ENCODE peak calls at places on chromosome 13, in eight cellular contexts. L is Kasumi-1; T is bronchial epithelial cell; N is cardiac fibroblast; P is activated CD4-positive, alpha-beta T cell treated with anti-CD3 and anti-CD28 coated beads, Interleukin-2, amount 50 U/mL, for 48 hours; F is Calu3; M is kidney tubule cell; Z is activated T-cell treated with anti-CD3 and anti-CD28 coated beads, Interleukin-2, amount 50 U/mL, for 48 hours. G is an unnamed sample.
A peak's percentile ranks its signal among the peaks of the same experiment; 100 is the strongest.

GRCh38 chr13:23876265-23876664 is 12.9 kb downstream of the MIPEP start:
- DNase-seq in L (peak; percentile 26), F (no peak), P (no peak), M (peak; percentile 30), N (peak; percentile 31), T (no peak), Z (no peak), G (no peak)

GRCh38 chr13:30165791-30166190 is 141.6 kb downstream of the KATNAL1 start:
- DNase-seq in L (no peak), Z (no peak), T (no peak), F (no peak), M (peak; percentile 33), N (peak; percentile 20), P (no peak), G (no peak)

GRCh38 chr13:58906329-58907007 is 1257.3 kb downstream of the DIAPH3 start:
- DNase-seq in T (no peak), Z (no peak), F (no peak), P (no peak), M (no peak), L (no peak), N (no peak), G (no peak)

GRCh38 chr13:87052731-87053130 is 618.4 kb upstream of the SLITRK5 start:
- DNase-seq in P (no peak), N (no peak), F (no peak), M (no peak), L (no peak), Z (no peak), T (peak; percentile 7), G (no peak)

GRCh38 chr13:34408635-34409034 is 533.4 kb upstream of the NBEA start:
- DNase-seq in N (no peak), Z (no peak), T (no peak), F (no peak), P (no peak), M (no peak), L (no peak), G (no peak)

GRCh38 chr13:107554355-107554905 is 660.9 kb downstream of the LIG4 start:
- DNase-seq in N (no peak), Z (no peak), F (no peak), M (no peak), T (no peak), P (no peak), L (no peak), G (no peak)

GRCh38 chr13:30666113-30666512 is 48.4 kb downstream of the USPL1 start:
- DNase-seq in M (no peak), N (no peak), L (no peak), F (no peak), P (no peak), T (no peak), Z (no peak), G (no peak)

GRCh38 chr13:21672811-21673591 is 2.1 kb downstream of the FGF9 start:
- DNase-seq in N (no peak), F (no peak), P (no peak), M (peak; percentile 37), T (no peak), L (no peak), Z (no peak), G (no peak)

GRCh38 chr13:99526549-99526948 is 25.3 kb downstream of the TM9SF2 start:
- DNase-seq in F (no peak), P (no peak), M (no peak), T (no peak), L (no peak), N (no peak), Z (no peak), G (no peak)

GRCh38 chr13:80441968-80442367 is 101.0 kb upstream of the SPRY2 start:
- DNase-seq in L (peak; percentile 82), F (no peak), Z (no peak), P (no peak), N (peak; percentile 58), T (no peak), M (no peak), G (no peak)

GRCh38 chr13:77002590-77003190 is 10.8 kb downstream of the CLN5 start:
- DNase-seq in Z (no peak), P (no peak), L (peak; percentile 71), F (no peak), N (peak; percentile 65), T (peak; percentile 55), M (peak; percentile 40), G (no peak)

GRCh38 chr13:59086147-59086546 is 1077.6 kb downstream of the DIAPH3 start:
- DNase-seq in L (no peak), Z (no peak), N (peak; percentile 16), M (peak; percentile 85), F (no peak), P (no peak), T (peak; percentile 42), G (no peak)

GRCh38 chr13:36673838-36674326 is at the start of gene SERTM1:
- DNase-seq in P (no peak), T (no peak), F (no peak), Z (no peak), L (no peak), N (peak; percentile 7), M (peak; percentile 13), G (no peak)

GRCh38 chr13:29905845-29906244 is 55.4 kb upstream of the UBL3 start:
- DNase-seq in T (peak; percentile 76), M (no peak), N (peak; percentile 76), P (no peak), F (peak; percentile 42), L (peak; percentile 20), Z (no peak), G (no peak)

GRCh38 chr13:20945952-20946383 is 43.4 kb upstream of the XPO4 start:
- DNase-seq in Z (no peak), T (no peak), L (peak; percentile 91), M (no peak), P (no peak), N (peak; percentile 18), F (no peak), G (no peak)

GRCh38 chr13:46324976-46325375 is 62.1 kb downstream of the RUBCNL start:
- DNase-seq in P (no peak), Z (no peak), T (peak; percentile 46), F (no peak), N (peak; percentile 15), L (no peak), M (no peak), G (no peak)